ENCODE peak calls at places on chromosomes 12 and 14, in four cellular contexts. N is AG10803, Z is mucosa of gallbladder, L is hypothalamus. S is an unnamed sample.

GRCh38 chr14:99774526-99775307 is 18.5 kb upstream of the EML1 start:
- DNase-seq in Z (peak; percentile 62), N (peak; percentile 62), L (peak; percentile 38), S (peak; percentile 53)

GRCh38 chr14:24135584-24135833 is 485 bp upstream of the PSME1 start:
- DNase-seq in Z (no peak), N (no peak), L (peak; percentile 37), S (no peak)

GRCh38 chr12:133165776-133166175 is 15.5 kb upstream of the ZNF268 start:
- DNase-seq in Z (no peak), N (no peak), L (no peak), S (no peak)

GRCh38 chr14:99966030-99966429 is 99.2 kb upstream of the EVL start:
- DNase-seq in L (no peak), Z (no peak), N (no peak), S (no peak)

GRCh38 chr12:4417471-4417870 is 28.1 kb downstream of the FGF6 start:
- DNase-seq in N (no peak), Z (no peak), L (no peak), S (no peak)

GRCh38 chr12:48128800-48129199 is 9.6 kb downstream of the PFKM start:
- DNase-seq in N (no peak), Z (no peak), L (no peak), S (no peak)

GRCh38 chr12:96495155-96495554 is 5.8 kb downstream of the CFAP54 start:
- DNase-seq in Z (no peak), L (no peak), N (no peak), S (no peak)

GRCh38 chr14:69842671-69843407 is 36.4 kb upstream of the SMOC1 start:
- DNase-seq in L (no peak), Z (no peak), N (no peak), S (no peak)

GRCh38 chr12:125276567-125276966 is 211.3 kb downstream of the AACS start:
- DNase-seq in N (no peak), L (no peak), Z (no peak), S (no peak)

GRCh38 chr12:81683881-81684280 is 75.3 kb downstream of the PPFIA2 start:
- DNase-seq in N (no peak), L (no peak), Z (no peak), S (no peak)

GRCh38 chr12:103314786-103315185 is 181.0 kb downstream of the C12orf42 start:
- DNase-seq in Z (no peak), N (no peak), L (no peak), S (no peak)

GRCh38 chr12:116773276-116773731 is 35.2 kb downstream of the RNFT2 start:
- DNase-seq in N (peak; percentile 24), Z (no peak), L (no peak), S (no peak)

GRCh38 chr14:104863923-104864266 is 1.2 kb upstream of the CEP170B start:
- DNase-seq in N (no peak), Z (no peak), L (no peak), S (no peak)

GRCh38 chr14:99035268-99035667 is 236.7 kb downstream of the BCL11B start:
- DNase-seq in N (peak; percentile 59), Z (peak; percentile 63), L (peak; percentile 5), S (no peak)

GRCh38 chr14:64612021-64612380 is 62.2 kb downstream of the PPP1R36 start:
- DNase-seq in L (no peak), Z (no peak), N (peak; percentile 83), S (peak; percentile 43)

GRCh38 chr14:70822706-70823185 is 13.4 kb upstream of the MAP3K9 start:
- DNase-seq in L (no peak), N (peak; percentile 24), Z (peak; percentile 19), S (peak; percentile 23)

GRCh38 chr12:46473634-46474201 is 101.1 kb upstream of the SLC38A2 start:
- DNase-seq in L (no peak), N (peak; percentile 94), Z (peak; percentile 63), S (peak; percentile 97)

GRCh38 chr14:98189077-98189476 is 1082.9 kb downstream of the BCL11B start:
- DNase-seq in L (no peak), N (no peak), Z (peak; percentile 23), S (no peak)

GRCh38 chr12:62846506-62846905 is 88.4 kb downstream of the PPM1H start:
- DNase-seq in L (no peak), N (peak; percentile 72), Z (no peak), S (no peak)

GRCh38 chr12:4084631-4085030 is 188.9 kb upstream of the CCND2 start:
- DNase-seq in N (no peak), Z (no peak), L (no peak), S (no peak)

GRCh38 chr12:44689587-44689986 is 186.5 kb downstream of the NELL2 start:
- DNase-seq in N (no peak), L (no peak), Z (no peak), S (no peak)

GRCh38 chr12:108565976-108566375 is 3.6 kb downstream of the ISCU start:
- DNase-seq in L (no peak), Z (peak; percentile 78), N (peak; percentile 85), S (peak; percentile 85)

GRCh38 chr12:4160314-4161040 is 113.1 kb upstream of the CCND2 start:
- DNase-seq in N (no peak), L (no peak), Z (no peak), S (no peak)

GRCh38 chr14:74804219-74804825 is 41.2 kb downstream of the YLPM1 start:
- DNase-seq in L (no peak), Z (no peak), N (peak; percentile 74), S (peak; percentile 81)

GRCh38 chr12:116601933-116602809 is 43.0 kb downstream of the MAP1LC3B2 start:
- DNase-seq in Z (no peak), N (no peak), L (no peak), S (peak; percentile 66)

GRCh38 chr14:102584871-102585869 is 7.3 kb upstream of the RCOR1 start:
- DNase-seq in L (no peak), N (no peak), Z (no peak), S (peak; percentile 75)

GRCh38 chr14:62006116-62006737 is 244.0 kb downstream of the SNAPC1 start:
- DNase-seq in N (peak; percentile 58), Z (no peak), L (no peak), S (no peak)

GRCh38 chr12:50156641-50157040 is 10.5 kb downstream of the CERS5 start:
- DNase-seq in Z (no peak), N (no peak), L (no peak), S (no peak)

GRCh38 chr12:98456583-98457573 is 58.5 kb upstream of the TMPO start:
- DNase-seq in Z (peak; percentile 33), L (no peak), N (peak; percentile 31), S (peak; percentile 30)

GRCh38 chr12:43676183-43676813 is 82.3 kb downstream of the PUS7L start:
- DNase-seq in L (no peak), N (no peak), Z (no peak), S (peak; percentile 12)

GRCh38 chr12:108400060-108400459 is 60.9 kb upstream of the CMKLR1 start:
- DNase-seq in N (no peak), L (no peak), Z (no peak), S (no peak)

GRCh38 chr12:14099994-14100393 is 118.6 kb upstream of the GRIN2B start:
- DNase-seq in L (no peak), Z (no peak), N (no peak), S (no peak)

GRCh38 chr14:51653096-51653814 is 1.5 kb downstream of the FRMD6 start:
- DNase-seq in Z (no peak), N (peak; percentile 88), L (no peak), S (peak; percentile 86)

GRCh38 chr12:1355396-1355795 is 239.0 kb downstream of the FBXL14 start:
- DNase-seq in Z (no peak), N (peak; percentile 57), L (no peak), S (peak; percentile 15)

GRCh38 chr12:109082751-109083150 is 10.5 kb downstream of the ALKBH2 start:
- DNase-seq in N (no peak), Z (no peak), L (no peak), S (no peak)

GRCh38 chr14:74401504-74402241 is 24.3 kb downstream of the SYNDIG1L start:
- DNase-seq in L (peak; percentile 12), Z (peak; percentile 18), N (no peak), S (no peak)

GRCh38 chr12:14216405-14217294 is 148.8 kb upstream of the ATF7IP start:
- DNase-seq in N (peak; percentile 7), L (no peak), Z (no peak), S (no peak)

GRCh38 chr14:75821828-75822521 is 159.8 kb downstream of the TGFB3 start:
- DNase-seq in N (peak; percentile 44), Z (no peak), L (no peak), S (no peak)

GRCh38 chr12:117261267-117261666 is 71.0 kb upstream of the FBXO21 start:
- DNase-seq in L (no peak), Z (no peak), N (peak; percentile 23), S (no peak)

S was measured in cardiac fibroblast.